ENCODE peak calls at places on chromosomes 13 and 19, in eight cellular contexts. A is ascending aorta; G is naive thymus-derived CD8-positive, alpha-beta T cell; U is T1000; N is foreskin fibroblast; F is NCI-H2171 treated with DMSO at 0.1 percent for 48 hours; H is right cardiac atrium; X is EL. J is an unnamed sample.

GRCh38 chr19:44499559-44499958 is 763 bp downstream of the ZNF180 start:
- DNase-seq in A (no peak), G (no peak), U (no peak), N (no peak), F (no peak), H (no peak), X (peak), J (no peak)

GRCh38 chr19:54178581-54179261 is 5.8 kb upstream of the TMC4 start:
- DNase-seq in A (no peak), G (no peak), U (no peak), N (no peak), F (peak), H (peak), X (no peak), J (no peak)

GRCh38 chr19:3803986-3804385 is 17.8 kb upstream of the MATK start:
- DNase-seq in A (no peak), G (no peak), U (no peak), N (no peak), F (no peak), H (no peak), X (no peak), J (no peak)

GRCh38 chr13:41196620-41197019 is 2.3 kb upstream of the KBTBD7 start:
- DNase-seq in A (no peak), G (no peak), U (no peak), N (no peak), F (no peak), H (no peak), X (peak), J (no peak)

GRCh38 chr19:35767288-35768081 is 7.9 kb upstream of the ARHGAP33 start:
- DNase-seq in A (no peak), G (no peak), U (no peak), N (no peak), F (no peak), H (peak), X (no peak), J (no peak)

GRCh38 chr13:30972888-30973377 is 40.5 kb downstream of the TEX26 start:
- DNase-seq in A (no peak), G (no peak), U (no peak), N (no peak), F (no peak), H (no peak), X (no peak), J (no peak)

GRCh38 chr13:50025446-50025845 is 10.2 kb downstream of the KCNRG start:
- DNase-seq in A (no peak), G (no peak), U (no peak), N (no peak), F (no peak), H (no peak), X (no peak), J (no peak)

GRCh38 chr19:35882074-35882832 is 13.9 kb downstream of the APLP1 start:
- DNase-seq in A (no peak), G (no peak), U (no peak), N (peak), F (peak), H (no peak), X (peak), J (no peak)